ENCODE peak calls at places on chromosomes 7 and 10, in ten cellular contexts. P is WERI-Rb-1, G is lower lobe of right lung, F is H9, X is uterus, H is AG04450, A is body of pancreas, V is heart left ventricle, S is A549, D is neuronal stem cell. B is an unnamed sample.

GRCh38 chr7:156050636-156051569 is 238.6 kb upstream of the SHH start:
- DNase-seq in P (no peak), G (peak; percentile 35), F (no peak), X (no peak), H (no peak), A (no peak), V (no peak), S (no peak), D (no peak), B (no peak)

GRCh38 chr10:71427246-71427645 is 30.5 kb downstream of the CDH23 start:
- DNase-seq in P (no peak), G (no peak), F (no peak), X (no peak), H (no peak), A (no peak), V (no peak), S (no peak), D (no peak), B (no peak)

GRCh38 chr7:101058355-101058754 is 26.9 kb upstream of the TRIM56 start:
- DNase-seq in P (no peak), G (peak; percentile 51), F (peak; percentile 77), X (peak; percentile 39), H (no peak), A (peak; percentile 44), V (peak; percentile 45), S (peak; percentile 51), D (peak; percentile 74), B (peak; percentile 14)

GRCh38 chr7:98294798-98295382 is 13.4 kb downstream of the BRI3 start:
- DNase-seq in P (peak; percentile 76), G (peak; percentile 63), F (peak; percentile 89), X (no peak), H (no peak), A (peak; percentile 80), V (no peak), S (peak; percentile 75), D (peak; percentile 55), B (no peak)

GRCh38 chr10:124671486-124672075 is 72.6 kb downstream of the FAM53B start:
- DNase-seq in P (peak; percentile 57), G (peak; percentile 72), F (no peak), X (no peak), H (no peak), A (peak; percentile 41), V (peak; percentile 68), S (peak; percentile 45), D (peak; percentile 48), B (no peak)

GRCh38 chr10:59682986-59683937 is 26.4 kb downstream of the SLC16A9 start:
- DNase-seq in P (no peak), G (no peak), F (no peak), X (no peak), H (no peak), A (no peak), V (no peak), S (no peak), D (no peak), B (no peak)

GRCh38 chr10:62959553-62959952 is 143.4 kb upstream of the EGR2 start:
- DNase-seq in P (no peak), G (no peak), F (no peak), X (no peak), H (no peak), A (no peak), V (no peak), S (no peak), D (no peak), B (no peak)

GRCh38 chr7:15323545-15323944 is 238.3 kb downstream of the AGMO start:
- DNase-seq in P (no peak), G (no peak), F (no peak), X (no peak), H (no peak), A (no peak), V (no peak), S (no peak), D (no peak), B (no peak)

GRCh38 chr10:125004571-125005311 is 62.8 kb downstream of the ZRANB1 start:
- DNase-seq in P (peak; percentile 5), G (peak; percentile 39), F (no peak), X (peak; percentile 15), H (no peak), A (no peak), V (no peak), S (no peak), D (no peak), B (no peak)

GRCh38 chr7:127485482-127485881 is 93.0 kb upstream of the ZNF800 start:
- DNase-seq in P (peak; percentile 37), G (no peak), F (no peak), X (no peak), H (no peak), A (peak; percentile 16), V (no peak), S (no peak), D (no peak), B (no peak)

GRCh38 chr7:139571190-139571589 is 47.7 kb downstream of the CLEC2L start:
- DNase-seq in P (no peak), G (no peak), F (no peak), X (no peak), H (no peak), A (no peak), V (no peak), S (no peak), D (no peak), B (no peak)

GRCh38 chr7:134865001-134865845 is 85.8 kb downstream of the CALD1 start:
- DNase-seq in P (no peak), G (no peak), F (no peak), X (no peak), H (no peak), A (no peak), V (no peak), S (no peak), D (no peak), B (peak; percentile 17)

GRCh38 chr10:91163269-91163708 is 57.2 kb upstream of the PCGF5 start:
- DNase-seq in P (peak; percentile 49), G (peak; percentile 78), F (peak; percentile 61), X (peak; percentile 45), H (no peak), A (peak; percentile 68), V (peak; percentile 83), S (peak; percentile 65), D (peak; percentile 44), B (peak; percentile 74)

GRCh38 chr7:15546272-15546792 is 15.5 kb downstream of the AGMO start:
- DNase-seq in P (no peak), G (no peak), F (peak; percentile 33), X (no peak), H (no peak), A (no peak), V (no peak), S (no peak), D (no peak), B (no peak)

GRCh38 chr7:19376591-19376990 is 231.4 kb upstream of the FERD3L start:
- DNase-seq in P (no peak), G (no peak), F (no peak), X (no peak), H (no peak), A (no peak), V (no peak), S (no peak), D (no peak), B (no peak)

GRCh38 chr7:26782501-26782900 is 81.9 kb downstream of the SKAP2 start:
- DNase-seq in P (no peak), G (no peak), F (no peak), X (no peak), H (no peak), A (no peak), V (no peak), S (no peak), D (no peak), B (no peak)

GRCh38 chr7:74527842-74528241 is 74.1 kb downstream of the GTF2IRD1 start:
- DNase-seq in P (no peak), G (no peak), F (no peak), X (no peak), H (no peak), A (peak; percentile 94), V (no peak), S (no peak), D (no peak), B (no peak)

GRCh38 chr7:157918326-157918725 is 581.5 kb downstream of the DNAJB6 start:
- DNase-seq in P (no peak), G (no peak), F (no peak), X (no peak), H (no peak), A (no peak), V (no peak), S (no peak), D (no peak), B (no peak)

DNA sequence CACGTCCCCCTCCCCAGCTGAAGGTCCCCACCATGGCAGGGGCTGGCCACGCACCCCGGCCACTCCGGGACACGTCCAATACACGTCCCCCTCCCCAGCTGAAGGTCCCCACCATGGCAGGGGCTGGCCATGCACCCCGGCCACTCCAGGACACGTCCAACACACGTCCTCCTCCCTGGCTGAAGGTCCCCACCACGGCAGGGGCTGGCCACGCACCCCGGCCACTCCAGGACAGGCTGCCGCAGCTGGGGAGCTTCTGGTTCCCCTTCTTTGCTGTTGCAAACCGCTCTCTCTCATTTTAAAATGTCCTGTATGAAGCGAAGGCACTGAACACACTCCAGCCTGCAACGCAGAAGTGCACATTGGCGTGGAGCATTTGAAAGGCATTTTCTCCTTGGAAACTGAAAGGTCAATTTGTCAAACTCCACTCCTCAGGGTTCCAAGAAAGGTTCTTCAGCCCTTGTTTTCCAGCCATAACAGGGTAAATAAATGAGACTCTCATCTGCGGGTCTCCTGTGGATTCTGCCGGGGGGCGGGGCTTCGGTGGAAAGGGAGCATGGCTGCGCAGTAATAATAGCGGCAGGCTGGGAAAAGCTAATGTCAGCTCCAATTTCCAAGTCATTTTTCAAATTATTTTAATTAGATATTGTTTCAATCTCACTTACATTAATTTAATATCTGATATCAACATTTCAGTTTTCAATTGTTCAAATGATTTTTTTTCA is 580.3 kb downstream of the DNAJB6 start:
- DNase-seq in P (no peak), G (no peak), F (no peak), X (no peak), H (no peak), A (no peak), V (no peak), S (no peak), D (no peak), B (no peak)
- H3K9me3 ChIP-seq in P (peaks cover 3% of the 10 kb centered on the region), G (peaks cover 10% of the 10 kb centered on the region), F (peaks cover 5% of the 10 kb centered on the region), X (no peaks in the 10 kb centered on the region), H (peaks cover 52% of the 10 kb centered on the region), A (no peaks in the 10 kb centered on the region), V (no peaks in the 10 kb centered on the region), S (peaks cover 15% of the 10 kb centered on the region), D (peaks cover 5% of the 10 kb centered on the region), B (peaks cover 4% of the 10 kb centered on the region)

GRCh38 chr10:110010076-110011069 is 2.6 kb downstream of the ADD3 start:
- DNase-seq in P (no peak), G (no peak), F (no peak), X (no peak), H (no peak), A (no peak), V (no peak), S (no peak), D (no peak), B (peak; percentile 30)
- H3K27ac ChIP-seq in P (no peak overlapping the region), G (no peak overlapping the region), F (no peak overlapping the region), X (peak overlapping the region; percentile 16), H (no peak overlapping the region), A (peak overlapping the region; percentile 69), V (peak overlapping the region; percentile 32), S (no peak overlapping the region), D (no peak overlapping the region), B (peak overlapping the region; percentile 39)

GRCh38 chr10:114561008-114561523 is 97.0 kb downstream of the ABLIM1 start:
- DNase-seq in P (no peak), G (no peak), F (no peak), X (no peak), H (no peak), A (no peak), V (no peak), S (no peak), D (no peak), B (no peak)
- H3K9me3 ChIP-seq in P (no peaks in the 10 kb centered on the region), G (no peaks in the 10 kb centered on the region), F (peaks cover 14% of the 10 kb centered on the region), X (no peaks in the 10 kb centered on the region), H (peaks cover 6% of the 10 kb centered on the region), A (peaks cover 7% of the 10 kb centered on the region), V (no peaks in the 10 kb centered on the region), S (peaks cover 8% of the 10 kb centered on the region), D (peaks cover 2% of the 10 kb centered on the region), B (peaks cover 12% of the 10 kb centered on the region)

GRCh38 chr10:15472431-15473400 is 101.6 kb upstream of the FAM171A1 start:
- DNase-seq in P (peak; percentile 55), G (no peak), F (peak; percentile 64), X (no peak), H (peak; percentile 1), A (peak; percentile 16), V (no peak), S (no peak), D (no peak), B (no peak)
- H3K27ac ChIP-seq in P (peak overlapping the region; percentile 69), G (no peak overlapping the region), F (no peak overlapping the region), X (no peak overlapping the region), H (no peak overlapping the region), A (no peak overlapping the region), V (no peak overlapping the region), S (no peak overlapping the region), D (no peak overlapping the region), B (no peak overlapping the region)

B was measured in CD4-positive, alpha-beta T cell.